ENCODE peak calls at places on chromosomes 16 and 17, in four cellular contexts. V is NCI-H1105, S is fibroblast of lung, B is C1 segment of cervical spinal cord. J is an unnamed sample.

GRCh38 chr17:81865733-81866439 is 5.3 kb downstream of the ARHGDIA start:
- DNase-seq in S (no peak), B (no peak), V (peak), J (peak)

GRCh38 chr17:63490321-63490720 is 13.5 kb downstream of the ACE start:
- DNase-seq in S (no peak), B (no peak), V (no peak), J (no peak)

GRCh38 chr17:3804503-3804931 is 3.5 kb upstream of the ITGAE start:
- DNase-seq in S (no peak), V (no peak), B (no peak), J (peak)

GRCh38 chr17:39738568-39738901 is 797 bp downstream of the GRB7 start:
- DNase-seq in V (peak), S (no peak), B (no peak), J (no peak)

GRCh38 chr16:48503779-48504178 is 106.2 kb downstream of the N4BP1 start:
- DNase-seq in S (peak), V (no peak), B (no peak), J (no peak)

GRCh38 chr17:2796164-2797140 is at the start of gene RAP1GAP2:
- DNase-seq in S (no peak), V (no peak), B (peak), J (no peak)

GRCh38 chr17:56779306-56779705 is 54.4 kb downstream of the C17orf67 start:
- DNase-seq in V (no peak), B (no peak), S (no peak), J (no peak)

GRCh38 chr16:5015351-5015750 is 18.4 kb downstream of the NAGPA start:
- DNase-seq in S (no peak), V (no peak), B (no peak), J (no peak)

GRCh38 chr17:5785867-5786509 is 201.7 kb upstream of the NLRP1 start:
- DNase-seq in V (no peak), S (no peak), B (no peak), J (peak)

GRCh38 chr17:7041607-7042506 is 2.0 kb downstream of the SLC16A11 start:
- DNase-seq in S (no peak), V (no peak), B (no peak), J (no peak)

GRCh38 chr17:71801301-71801700 is 319.5 kb upstream of the SOX9 start:
- DNase-seq in V (no peak), B (peak), S (peak), J (no peak)

GRCh38 chr17:80296221-80296620 is 35.6 kb downstream of the RNF213 start:
- DNase-seq in B (no peak), V (no peak), S (no peak), J (no peak)

GRCh38 chr17:28133562-28133970 is 91.1 kb downstream of the NLK start:
- DNase-seq in S (peak), V (no peak), B (no peak), J (no peak)

GRCh38 chr17:145671-146541 is 8.5 kb downstream of the SCGB1C2 start:
- DNase-seq in S (no peak), V (no peak), B (no peak), J (no peak)

GRCh38 chr16:3060339-3061127 is 4.9 kb upstream of the IL32 start:
- DNase-seq in S (no peak), B (no peak), V (no peak), J (no peak)

GRCh38 chr17:79838541-79839274 is 532 bp downstream of the CBX4 start:
- DNase-seq in B (peak), S (peak), V (no peak), J (no peak)

GRCh38 chr16:46884513-46885293 is 541 bp downstream of the GPT2 start:
- DNase-seq in S (no peak), V (peak), B (peak), J (no peak)

GRCh38 chr17:54899721-54900456 is 763 bp upstream of the TOM1L1 start:
- DNase-seq in S (no peak), B (no peak), V (peak), J (no peak)

J was measured in epithelial cell of proximal tubule.